ENCODE peak calls at places on chromosomes 6 and 20, in four cellular contexts. S, U, I and C are unnamed samples.

GRCh38 chr6:31057426-31058003 is 47.2 kb downstream of the MUC22 start:
- DNase-seq in S (no peak), I (no peak), U (peak), C (no peak)

GRCh38 chr20:38119446-38119845 is 45.6 kb downstream of the TGM2 start:
- DNase-seq in I (no peak), U (no peak), S (no peak), C (no peak)

GRCh38 chr6:153312633-153313032 is 181.6 kb upstream of the RGS17 start:
- DNase-seq in I (peak), U (peak), S (peak), C (peak)

GRCh38 chr20:37880726-37881591 is 22.0 kb upstream of the VSTM2L start:
- DNase-seq in S (peak), I (no peak), U (no peak), C (no peak)

GRCh38 chr20:18632196-18632789 is 44.4 kb downstream of the DTD1 start:
- DNase-seq in I (peak), S (peak), U (peak), C (peak)

GRCh38 chr6:116136933-116137340 is 11.0 kb upstream of the COL10A1 start:
- DNase-seq in S (no peak), U (no peak), I (peak), C (no peak)

GRCh38 chr20:36572701-36573102 is 695 bp upstream of the TGIF2 start:
- DNase-seq in S (peak), I (peak), U (peak), C (no peak)

GRCh38 chr6:163460307-163460782 is 45.8 kb downstream of the QKI start:
- DNase-seq in U (peak), S (no peak), I (peak), C (peak)

GRCh38 chr6:159890201-159890600 is 587 bp upstream of the MAS1 start:
- DNase-seq in S (no peak), I (no peak), U (no peak), C (no peak)

GRCh38 chr6:108627692-108628565 is 67.2 kb downstream of the FOXO3 start:
- DNase-seq in S (peak), I (peak), U (peak), C (peak)

GRCh38 chr6:137161975-137162374 is 11.5 kb downstream of the IL22RA2 start:
- DNase-seq in S (no peak), I (no peak), U (no peak), C (no peak)

GRCh38 chr20:47666304-47666703 is 119.0 kb downstream of the SULF2 start:
- DNase-seq in U (no peak), I (no peak), S (no peak), C (no peak)

DNA sequence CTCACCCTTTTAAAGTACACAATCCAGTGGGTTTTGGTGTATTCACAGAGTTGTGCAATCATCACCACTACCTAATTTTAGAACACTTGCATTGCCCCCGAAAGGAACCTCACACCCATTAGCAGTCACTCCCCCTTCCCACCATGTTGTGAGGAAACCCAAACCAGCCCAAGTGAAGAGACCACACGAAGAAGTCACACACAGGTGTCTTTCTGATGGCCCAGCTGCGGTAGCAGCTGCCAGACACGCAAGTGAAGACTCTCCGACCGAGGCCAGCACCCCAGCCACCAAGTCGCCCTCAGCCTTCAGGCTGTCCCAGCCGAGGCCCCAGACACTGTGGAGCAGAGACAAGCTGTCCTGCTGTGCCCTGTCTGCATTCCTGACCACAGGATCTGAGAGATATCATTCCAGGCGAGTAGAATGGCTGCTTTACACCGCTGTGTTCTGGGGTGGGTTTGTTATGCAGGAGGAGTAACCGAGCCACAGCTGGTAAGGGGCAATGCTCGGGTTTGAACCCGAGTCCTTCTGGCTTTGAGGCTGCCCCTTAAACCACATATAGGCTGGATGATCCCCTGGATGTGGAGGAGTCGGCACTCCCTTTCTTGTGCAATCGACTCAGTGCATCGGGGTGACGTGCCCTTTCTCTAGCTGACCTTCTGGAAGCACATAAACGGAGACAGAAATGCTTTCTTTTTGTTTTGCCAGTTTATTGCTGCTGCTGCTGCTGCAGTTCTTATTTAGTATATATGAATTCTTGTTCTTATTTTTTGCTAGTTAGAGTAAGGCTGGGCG is 59.0 kb upstream of the PTPN1 start:
- DNase-seq in S (peak), I (peak), U (peak), C (no peak)
- H3K4me3 ChIP-seq in S (no peak), I (peak), U (no peak), C (no peak)

GRCh38 chr6:154410215-154410614 is 53.6 kb upstream of the IPCEF1 start:
- DNase-seq in U (no peak), S (no peak), I (no peak), C (no peak)

GRCh38 chr6:154410619-154411044 is 54.0 kb upstream of the IPCEF1 start:
- DNase-seq in U (peak), I (peak), S (peak), C (peak)

GRCh38 chr6:154411076-154411475 is 54.5 kb upstream of the IPCEF1 start:
- DNase-seq in I (peak), U (no peak), S (no peak), C (no peak)

GRCh38 chr6:154407440-154407839 is 50.8 kb upstream of the IPCEF1 start:
- DNase-seq in I (no peak), S (no peak), U (no peak), C (no peak)

DNA sequence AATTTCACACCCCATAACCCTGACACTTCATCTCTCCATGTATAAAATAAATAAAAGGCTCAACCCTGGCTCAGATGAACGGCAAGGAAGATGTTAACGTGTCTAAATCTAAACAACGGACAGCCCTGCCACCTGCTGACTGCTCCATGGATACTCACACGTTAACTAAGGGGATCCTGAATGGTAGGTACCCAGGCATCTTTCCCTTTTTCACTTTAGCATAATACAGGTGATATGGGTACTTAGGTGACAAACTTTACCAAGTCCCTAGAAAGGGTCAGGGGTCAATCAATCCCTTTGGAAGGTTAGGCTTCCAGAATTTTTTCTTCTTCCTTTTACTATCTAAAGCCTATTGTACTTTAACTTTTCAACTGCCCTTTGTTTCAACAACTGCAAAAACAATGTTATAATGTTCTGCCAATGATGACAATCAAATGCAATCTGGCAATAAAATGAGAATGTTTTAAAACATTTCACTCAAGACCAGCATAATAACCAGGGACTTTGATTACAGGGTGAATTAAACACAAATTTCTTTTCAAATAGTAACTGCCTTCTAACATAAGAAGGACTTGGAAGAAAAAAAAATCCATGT is 52.4 kb upstream of the IPCEF1 start:
- DNase-seq in U (peak), I (peak), S (no peak), C (no peak)
- TF ChIP-seq CTCF in U (peak), I (peak), S (no peak), C (peak)

DNA sequence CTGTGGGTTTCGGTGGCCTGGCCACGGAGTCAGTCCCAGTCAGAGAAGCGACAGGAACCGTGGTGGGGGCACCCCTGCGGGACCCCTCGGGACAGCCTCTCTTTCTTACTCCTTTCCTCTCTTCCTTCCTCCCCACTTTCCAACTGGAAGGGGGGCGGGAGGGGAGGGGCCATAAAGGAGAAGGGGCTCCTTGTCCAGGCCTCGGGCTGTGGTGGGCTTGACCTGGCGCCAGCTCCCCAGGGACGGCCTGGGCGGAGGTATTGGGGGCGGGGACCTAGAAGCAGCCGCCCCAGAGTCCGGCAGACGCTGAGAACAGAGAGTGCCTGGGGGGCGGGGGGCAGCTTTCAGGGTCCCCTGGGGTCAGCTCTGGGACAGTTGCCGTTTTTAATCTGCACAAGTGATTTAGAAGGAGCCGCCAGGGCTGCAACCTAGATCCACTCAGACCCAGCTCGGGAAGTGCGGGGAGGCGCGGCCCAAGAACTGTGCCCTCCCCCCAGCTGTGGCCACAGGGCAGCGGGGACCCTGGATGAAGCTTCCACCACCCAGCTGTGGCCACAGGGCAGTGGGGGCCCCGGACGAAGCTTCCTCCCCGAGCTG is 6.4 kb upstream of the ABHD16B start:
- DNase-seq in U (no peak), S (peak), I (no peak), C (no peak)
- H3K4me3 ChIP-seq in U (peak), S (no peak), I (peak), C (peak)

DNA sequence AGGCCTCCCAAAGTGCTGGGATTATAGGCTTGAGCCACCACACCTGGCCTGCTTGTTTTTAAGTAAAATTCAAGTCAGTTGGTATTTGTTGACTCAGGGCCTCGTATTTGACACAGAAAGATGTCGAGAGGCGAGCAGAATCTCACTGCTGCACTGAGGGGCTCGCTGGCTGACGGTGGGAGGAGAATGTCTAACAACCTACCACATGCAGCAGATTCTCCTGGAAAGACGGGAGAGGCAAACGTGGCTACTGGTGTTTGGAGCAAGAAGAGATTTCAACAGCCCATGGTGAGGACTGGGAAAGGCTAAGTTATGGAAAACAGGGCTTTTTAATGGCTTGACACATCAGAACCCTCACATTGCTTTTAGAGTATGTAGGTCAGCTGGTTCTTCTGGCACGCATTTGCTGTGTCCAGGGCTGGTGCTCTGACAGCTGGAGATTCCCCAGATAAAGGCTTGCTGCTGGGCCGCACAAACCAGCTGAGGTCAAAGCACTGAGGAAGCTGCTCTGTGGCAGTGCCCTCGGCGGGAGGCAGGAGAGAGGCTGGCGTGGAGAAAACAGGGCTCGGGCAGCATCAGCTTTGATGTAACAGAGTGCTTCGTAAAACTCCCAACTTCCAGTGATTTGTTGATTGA is 84.2 kb upstream of the FRMD1 start:
- DNase-seq in S (no peak), U (no peak), I (peak), C (no peak)
- TF ChIP-seq CTCF in S (no peak), U (no peak), I (no peak), C (no peak)